ENCODE peak calls at places on chromosome 2, in six cellular contexts. V, G, U, W, R and P are unnamed samples.

GRCh38 chr2:205996156-205996555 is 89.8 kb downstream of the INO80D start:
- DNase-seq in W (no peak), U (no peak), V (no peak), R (no peak), G (no peak), P (no peak)

GRCh38 chr2:8315766-8316165 is 366.1 kb upstream of the ID2 start:
- DNase-seq in U (no peak), G (no peak), R (peak), V (no peak), W (no peak), P (no peak)

GRCh38 chr2:65807942-65808341 is 375.5 kb upstream of the SPRED2 start:
- DNase-seq in G (no peak), W (no peak), V (no peak), R (no peak), U (no peak), P (no peak)

GRCh38 chr2:78780321-78780720 is 245.2 kb upstream of the REG3G start:
- DNase-seq in G (no peak), V (no peak), W (no peak), R (no peak), U (no peak), P (no peak)

GRCh38 chr2:85181093-85181685 is 48.0 kb downstream of the TCF7L1 start:
- DNase-seq in G (no peak), U (no peak), W (no peak), V (no peak), R (no peak), P (no peak)

GRCh38 chr2:70458661-70459060 is 95.0 kb downstream of the TGFA start:
- DNase-seq in U (no peak), G (peak), W (no peak), V (no peak), R (no peak), P (no peak)

GRCh38 chr2:179335732-179336131 is 71.1 kb upstream of the SESTD1 start:
- DNase-seq in R (no peak), U (no peak), W (no peak), G (no peak), V (no peak), P (no peak)

GRCh38 chr2:225756198-225756597 is 356.7 kb downstream of the NYAP2 start:
- DNase-seq in V (no peak), W (no peak), R (no peak), G (no peak), U (no peak), P (no peak)

GRCh38 chr2:12412898-12413305 is 303.8 kb upstream of the TRIB2 start:
- DNase-seq in G (peak), W (peak), U (no peak), R (no peak), V (no peak), P (no peak)

GRCh38 chr2:7838636-7839035 is 843.2 kb upstream of the ID2 start:
- DNase-seq in G (no peak), U (no peak), R (no peak), V (no peak), W (no peak), P (no peak)

GRCh38 chr2:177335917-177336450 is 56.6 kb upstream of the AGPS start:
- DNase-seq in V (no peak), G (no peak), W (no peak), U (no peak), R (no peak), P (no peak)

GRCh38 chr2:27583390-27583915 is 611 bp downstream of the ZNF512 start:
- DNase-seq in G (no peak), V (no peak), W (no peak), R (no peak), U (no peak), P (no peak)

GRCh38 chr2:220775856-220776467 is 796.1 kb downstream of the EPHA4 start:
- DNase-seq in U (no peak), R (no peak), G (no peak), V (no peak), W (no peak), P (no peak)

GRCh38 chr2:7899923-7900322 is 781.9 kb upstream of the ID2 start:
- DNase-seq in G (no peak), W (no peak), U (no peak), R (no peak), V (no peak), P (no peak)

GRCh38 chr2:25524507-25524906 is 148.9 kb downstream of the DTNB start:
- DNase-seq in V (no peak), G (no peak), U (no peak), W (no peak), R (no peak), P (no peak)

GRCh38 chr2:27032495-27033252 is at the start of gene TMEM214:
- DNase-seq in V (peak), G (peak), U (peak), W (peak), R (peak), P (peak)

GRCh38 chr2:216574586-216574985 is 58.6 kb upstream of the IGFBP2 start:
- DNase-seq in U (no peak), V (no peak), W (no peak), R (no peak), G (no peak), P (no peak)

GRCh38 chr2:85913854-85914524 is 25.2 kb upstream of the ST3GAL5 start:
- DNase-seq in R (no peak), U (no peak), G (no peak), V (no peak), W (peak), P (no peak)

GRCh38 chr2:230868947-230869690 is 4.4 kb downstream of the ITM2C start:
- DNase-seq in W (no peak), V (no peak), G (no peak), R (no peak), U (no peak), P (no peak)

GRCh38 chr2:8193686-8194615 is 487.9 kb upstream of the ID2 start:
- DNase-seq in W (no peak), V (no peak), R (no peak), U (no peak), G (no peak), P (no peak)

GRCh38 chr2:72788756-72789155 is 37.1 kb downstream of the EXOC6B start:
- DNase-seq in R (no peak), W (peak), G (no peak), U (no peak), V (no peak), P (no peak)

GRCh38 chr2:168719446-168719845 is 83.0 kb upstream of the NOSTRIN start:
- DNase-seq in U (no peak), W (no peak), G (no peak), R (no peak), V (no peak), P (no peak)

GRCh38 chr2:88521445-88522070 is 69.1 kb upstream of the FOXI3 start:
- DNase-seq in R (no peak), G (no peak), V (no peak), U (no peak), W (peak), P (no peak)

GRCh38 chr2:163877316-163877715 is 141.5 kb upstream of the FIGN start:
- DNase-seq in U (no peak), G (no peak), R (no peak), V (no peak), W (peak), P (no peak)

GRCh38 chr2:20540587-20541304 is 93.9 kb downstream of the RHOB start:
- DNase-seq in V (no peak), G (no peak), W (no peak), U (no peak), R (no peak), P (no peak)

GRCh38 chr2:218367415-218368149 is 10.9 kb downstream of the CATIP start:
- DNase-seq in U (peak), G (peak), W (peak), R (peak), V (peak), P (no peak)

GRCh38 chr2:28434600-28434989 is 41.9 kb downstream of the FOSL2 start:
- DNase-seq in W (no peak), R (no peak), U (no peak), G (no peak), V (no peak), P (no peak)

GRCh38 chr2:197113221-197113831 is 186.8 kb upstream of the PGAP1 start:
- DNase-seq in V (no peak), G (no peak), U (no peak), W (no peak), R (peak), P (no peak)